ENCODE peak calls at places on chromosome 11, in four cellular contexts. One of them, this sample, is unnamed.

GRCh38 chr11:127114035-127114434 is 113.5 kb upstream of the KIRREL3 start:
- DNase-seq in AG04450: no peak
- DNase-seq in mucosa of descending colon: no peak
- DNase-seq in cardiac muscle cell: no peak
- DNase-seq in this sample: no peak

GRCh38 chr11:34308049-34308692 is 49.6 kb downstream of the ABTB2 start:
- DNase-seq in mucosa of descending colon: no peak
- DNase-seq in cardiac muscle cell: no peak
- DNase-seq in AG04450: no peak
- DNase-seq in this sample: no peak

GRCh38 chr11:61870429-61871039 is 20.8 kb downstream of the FADS3 start:
- DNase-seq in cardiac muscle cell: peak; percentile 50
- DNase-seq in AG04450: no peak
- DNase-seq in mucosa of descending colon: no peak
- DNase-seq in this sample: peak; percentile 57

GRCh38 chr11:121643530-121644512 is 191.1 kb upstream of the SORL1-AS1 start:
- DNase-seq in AG04450: no peak
- DNase-seq in mucosa of descending colon: no peak
- DNase-seq in cardiac muscle cell: no peak
- DNase-seq in this sample: no peak

GRCh38 chr11:41497974-41498373 is 38.5 kb upstream of the LRRC4C start:
- DNase-seq in cardiac muscle cell: peak; percentile 22
- DNase-seq in mucosa of descending colon: no peak
- DNase-seq in AG04450: no peak
- DNase-seq in this sample: no peak

GRCh38 chr11:88352139-88352538 is 14.6 kb upstream of the CTSC start:
- DNase-seq in mucosa of descending colon: no peak
- DNase-seq in cardiac muscle cell: peak; percentile 51
- DNase-seq in AG04450: no peak
- DNase-seq in this sample: peak; percentile 41

GRCh38 chr11:31060880-31061279 is 308.7 kb downstream of the DCDC1 start:
- DNase-seq in cardiac muscle cell: peak; percentile 9
- DNase-seq in mucosa of descending colon: no peak
- DNase-seq in AG04450: no peak
- DNase-seq in this sample: no peak

GRCh38 chr11:18332302-18332701 is 9.9 kb downstream of the GTF2H1 start:
- DNase-seq in AG04450: no peak
- DNase-seq in cardiac muscle cell: no peak
- DNase-seq in mucosa of descending colon: no peak
- DNase-seq in this sample: no peak

GRCh38 chr11:126522152-126522551 is 166.7 kb downstream of the ST3GAL4 start:
- DNase-seq in cardiac muscle cell: peak; percentile 1
- DNase-seq in AG04450: no peak
- DNase-seq in mucosa of descending colon: no peak
- DNase-seq in this sample: no peak

GRCh38 chr11:75668508-75669297 is at the start of gene MAP6:
- DNase-seq in cardiac muscle cell: no peak
- DNase-seq in AG04450: no peak
- DNase-seq in mucosa of descending colon: no peak
- DNase-seq in this sample: peak; percentile 12

GRCh38 chr11:9533053-9533452 is 40.4 kb upstream of the WEE1 start:
- DNase-seq in mucosa of descending colon: no peak
- DNase-seq in cardiac muscle cell: no peak
- DNase-seq in AG04450: no peak
- DNase-seq in this sample: no peak

GRCh38 chr11:61682093-61682732 is 2.0 kb downstream of the DAGLA start:
- DNase-seq in mucosa of descending colon: peak; percentile 77
- DNase-seq in cardiac muscle cell: no peak
- DNase-seq in AG04450: no peak
- DNase-seq in this sample: peak; percentile 63

GRCh38 chr11:6635082-6635932 is 16.1 kb upstream of the TPP1 start:
- DNase-seq in mucosa of descending colon: peak; percentile 69
- DNase-seq in AG04450: no peak
- DNase-seq in cardiac muscle cell: peak; percentile 70
- DNase-seq in this sample: peak; percentile 92

GRCh38 chr11:130088909-130089668 is 19.4 kb downstream of the APLP2 start:
- DNase-seq in AG04450: no peak
- DNase-seq in cardiac muscle cell: no peak
- DNase-seq in mucosa of descending colon: no peak
- DNase-seq in this sample: no peak

GRCh38 chr11:17145972-17146371 is 61.8 kb downstream of the PIK3C2A start:
- DNase-seq in cardiac muscle cell: no peak
- DNase-seq in mucosa of descending colon: no peak
- DNase-seq in AG04450: no peak
- DNase-seq in this sample: peak; percentile 8

GRCh38 chr11:127042445-127042844 is 41.9 kb upstream of the KIRREL3 start:
- DNase-seq in cardiac muscle cell: no peak
- DNase-seq in mucosa of descending colon: no peak
- DNase-seq in AG04450: peak; percentile 16
- DNase-seq in this sample: peak; percentile 33

GRCh38 chr11:108873938-108874337 is 209.1 kb downstream of the DDX10 start:
- DNase-seq in cardiac muscle cell: no peak
- DNase-seq in mucosa of descending colon: no peak
- DNase-seq in AG04450: no peak
- DNase-seq in this sample: no peak

GRCh38 chr11:22670803-22671202 is 4.4 kb downstream of the GAS2 start:
- DNase-seq in cardiac muscle cell: peak; percentile 14
- DNase-seq in mucosa of descending colon: no peak
- DNase-seq in AG04450: no peak
- DNase-seq in this sample: no peak

GRCh38 chr11:76246271-76246933 is 40.1 kb upstream of the WNT11 start:
- DNase-seq in cardiac muscle cell: no peak
- DNase-seq in AG04450: no peak
- DNase-seq in mucosa of descending colon: peak; percentile 31
- DNase-seq in this sample: no peak

GRCh38 chr11:88629496-88629895 is 292.0 kb upstream of the CTSC start:
- DNase-seq in AG04450: no peak
- DNase-seq in mucosa of descending colon: no peak
- DNase-seq in cardiac muscle cell: no peak
- DNase-seq in this sample: peak; percentile 33

GRCh38 chr11:820655-821512 is 2.2 kb downstream of the PNPLA2 start:
- DNase-seq in cardiac muscle cell: peak; percentile 60
- DNase-seq in mucosa of descending colon: peak; percentile 83
- DNase-seq in AG04450: no peak
- DNase-seq in this sample: peak; percentile 89

GRCh38 chr11:131504199-131504949 is 134.0 kb downstream of the NTM start:
- DNase-seq in cardiac muscle cell: peak; percentile 25
- DNase-seq in mucosa of descending colon: no peak
- DNase-seq in AG04450: no peak
- DNase-seq in this sample: no peak

GRCh38 chr11:132943325-132943736 is 589.0 kb downstream of the OPCML start:
- DNase-seq in mucosa of descending colon: no peak
- DNase-seq in AG04450: no peak
- DNase-seq in cardiac muscle cell: no peak
- DNase-seq in this sample: no peak

GRCh38 chr11:120344302-120345004 is 8.2 kb downstream of the ARHGEF12 start:
- DNase-seq in mucosa of descending colon: no peak
- DNase-seq in cardiac muscle cell: peak; percentile 42
- DNase-seq in AG04450: no peak
- DNase-seq in this sample: peak; percentile 56

GRCh38 chr11:83521647-83522596 is 235.8 kb upstream of the CCDC90B start:
- DNase-seq in cardiac muscle cell: peak; percentile 1
- DNase-seq in AG04450: no peak
- DNase-seq in mucosa of descending colon: no peak
- DNase-seq in this sample: peak; percentile 32

GRCh38 chr11:3221408-3222002 is 2.9 kb upstream of the MRGPRG start:
- DNase-seq in AG04450: no peak
- DNase-seq in mucosa of descending colon: no peak
- DNase-seq in cardiac muscle cell: no peak
- DNase-seq in this sample: peak; percentile 12

GRCh38 chr11:134861490-134862107 is 449.6 kb upstream of the B3GAT1 start:
- DNase-seq in AG04450: no peak
- DNase-seq in cardiac muscle cell: no peak
- DNase-seq in mucosa of descending colon: no peak
- DNase-seq in this sample: no peak

GRCh38 chr11:130485983-130486970 is 37.8 kb downstream of the ADAMTS15 start:
- DNase-seq in cardiac muscle cell: no peak
- DNase-seq in AG04450: no peak
- DNase-seq in mucosa of descending colon: no peak
- DNase-seq in this sample: no peak

GRCh38 chr11:74685905-74686304 is 45.3 kb downstream of the CHRDL2 start:
- DNase-seq in cardiac muscle cell: no peak
- DNase-seq in mucosa of descending colon: peak; percentile 35
- DNase-seq in AG04450: no peak
- DNase-seq in this sample: no peak

GRCh38 chr11:68145120-68145866 is 24.1 kb upstream of the CHKA start:
- DNase-seq in AG04450: no peak
- DNase-seq in cardiac muscle cell: no peak
- DNase-seq in mucosa of descending colon: peak; percentile 36
- DNase-seq in this sample: no peak

GRCh38 chr11:128463386-128463829 is 124.0 kb downstream of the ETS1 start:
- DNase-seq in mucosa of descending colon: no peak
- DNase-seq in cardiac muscle cell: peak; percentile 94
- DNase-seq in AG04450: no peak
- DNase-seq in this sample: peak; percentile 67

GRCh38 chr11:15977116-15977515 is 379.2 kb downstream of the SOX6 start:
- DNase-seq in cardiac muscle cell: no peak
- DNase-seq in AG04450: no peak
- DNase-seq in mucosa of descending colon: no peak
- DNase-seq in this sample: no peak

GRCh38 chr11:1860108-1860507 is 7.2 kb downstream of the LSP1 start:
- DNase-seq in mucosa of descending colon: no peak
- DNase-seq in AG04450: no peak
- DNase-seq in cardiac muscle cell: no peak
- DNase-seq in this sample: no peak

GRCh38 chr11:123063396-123064267 is 1.7 kb upstream of the HSPA8 start:
- DNase-seq in cardiac muscle cell: peak; percentile 74
- DNase-seq in AG04450: no peak
- DNase-seq in mucosa of descending colon: no peak
- DNase-seq in this sample: peak; percentile 75

GRCh38 chr11:58530236-58530635 is 22.3 kb upstream of the OR5B21 start:
- DNase-seq in mucosa of descending colon: no peak
- DNase-seq in cardiac muscle cell: no peak
- DNase-seq in AG04450: no peak
- DNase-seq in this sample: no peak

GRCh38 chr11:58525037-58525614 is 17.2 kb upstream of the OR5B21 start:
- DNase-seq in cardiac muscle cell: peak; percentile 31
- DNase-seq in mucosa of descending colon: no peak
- DNase-seq in AG04450: no peak
- DNase-seq in this sample: no peak

GRCh38 chr11:58527429-58527828 is 19.5 kb upstream of the OR5B21 start:
- DNase-seq in AG04450: no peak
- DNase-seq in cardiac muscle cell: no peak
- DNase-seq in mucosa of descending colon: no peak
- DNase-seq in this sample: no peak

DNA sequence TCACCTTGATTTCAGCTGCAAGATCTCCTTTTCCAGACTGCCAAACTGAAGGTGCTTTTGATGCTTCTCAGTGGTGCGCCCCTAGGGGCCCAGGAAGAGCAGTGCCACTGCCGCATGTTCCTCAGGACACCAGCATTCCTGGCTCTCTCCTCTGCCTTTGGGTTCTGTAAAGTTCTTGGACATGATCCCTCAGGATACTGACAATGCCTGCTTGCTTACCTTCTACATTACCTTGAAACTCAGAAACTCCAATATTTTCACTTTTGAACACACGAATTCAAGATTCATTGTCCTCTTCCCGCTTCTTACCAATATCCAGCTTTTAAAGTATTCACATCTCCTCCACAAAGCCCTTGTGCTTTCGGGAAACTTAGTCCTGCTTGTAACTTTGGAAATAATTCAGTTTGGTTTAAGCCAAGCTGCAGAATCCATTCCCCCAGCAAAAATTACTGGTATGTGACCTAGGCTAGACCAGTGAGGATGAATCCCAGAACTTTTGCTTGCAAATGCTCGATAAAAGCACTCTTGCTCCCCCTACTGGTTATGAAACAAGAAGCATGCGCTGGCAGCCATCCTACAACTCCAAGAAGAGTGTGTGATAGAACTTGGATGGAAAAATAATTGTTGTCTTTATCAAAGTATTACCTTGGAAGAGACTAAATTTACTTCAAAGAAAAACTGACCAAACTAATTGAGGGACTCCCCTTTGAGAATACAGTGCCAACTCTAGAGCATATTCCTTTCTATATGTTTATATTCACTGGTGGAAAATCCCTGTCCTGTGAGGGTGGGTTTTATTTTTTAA is 16.5 kb upstream of the OR5B21 start:
- DNase-seq in cardiac muscle cell: peak; percentile 92
- DNase-seq in mucosa of descending colon: no peak
- DNase-seq in AG04450: peak; percentile 80
- DNase-seq in this sample: peak; percentile 60
- H3K4me3 ChIP-seq in cardiac muscle cell: no peak overlapping the region
- H3K4me3 ChIP-seq in mucosa of descending colon: no peak overlapping the region
- H3K4me3 ChIP-seq in AG04450: no peak overlapping the region
- H3K4me3 ChIP-seq in this sample: peak overlapping the region; percentile 5

GRCh38 chr11:25794804-25795203 is 537.1 kb upstream of the ANO3 start:
- DNase-seq in cardiac muscle cell: no peak
- DNase-seq in AG04450: no peak
- DNase-seq in mucosa of descending colon: no peak
- DNase-seq in this sample: no peak

DNA sequence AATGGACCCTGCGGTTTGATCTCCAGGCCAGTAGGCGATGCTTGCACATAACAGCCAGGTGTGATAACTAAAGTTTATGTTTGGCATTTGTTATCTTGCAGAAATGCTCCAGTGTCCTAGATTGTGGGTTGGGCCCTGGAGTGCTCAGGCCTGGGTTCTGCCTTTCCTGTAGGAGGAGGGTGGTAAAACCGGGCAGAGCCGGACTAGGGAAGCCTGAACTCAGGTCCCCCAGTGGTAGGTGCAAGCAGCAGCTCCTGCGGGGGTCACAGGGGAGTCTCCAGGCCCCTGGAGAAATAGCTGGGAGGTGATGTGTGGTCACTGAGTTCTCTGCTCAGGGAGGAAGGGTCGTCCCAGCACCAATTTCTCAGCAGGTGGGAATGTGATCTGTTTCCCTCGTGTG is 538.3 kb upstream of the ANO3 start:
- DNase-seq in AG04450: no peak
- DNase-seq in cardiac muscle cell: no peak
- DNase-seq in mucosa of descending colon: no peak
- DNase-seq in this sample: no peak
- TF ChIP-seq CTCF in AG04450: no peak
- TF ChIP-seq CTCF in cardiac muscle cell: no peak
- TF ChIP-seq CTCF in mucosa of descending colon: no peak
- TF ChIP-seq CTCF in this sample: no peak

GRCh38 chr11:44766972-44767278 is 40.2 kb downstream of the TSPAN18 start:
- DNase-seq in AG04450: no peak
- DNase-seq in mucosa of descending colon: no peak
- DNase-seq in cardiac muscle cell: peak; percentile 68
- DNase-seq in this sample: no peak
- H3K4me3 ChIP-seq in AG04450: no peak overlapping the region
- H3K4me3 ChIP-seq in mucosa of descending colon: no peak overlapping the region
- H3K4me3 ChIP-seq in cardiac muscle cell: no peak overlapping the region
- H3K4me3 ChIP-seq in this sample: no peak overlapping the region

GRCh38 chr11:65392899-65393298 is 6.5 kb downstream of the FRMD8 start:
- DNase-seq in mucosa of descending colon: no peak
- DNase-seq in cardiac muscle cell: no peak
- DNase-seq in AG04450: no peak
- DNase-seq in this sample: no peak

GRCh38 chr11:65394125-65394536 is 7.7 kb downstream of the FRMD8 start:
- DNase-seq in AG04450: no peak
- DNase-seq in mucosa of descending colon: peak; percentile 54
- DNase-seq in cardiac muscle cell: no peak
- DNase-seq in this sample: no peak

GRCh38 chr11:65391007-65391406 is 4.6 kb downstream of the FRMD8 start:
- DNase-seq in cardiac muscle cell: peak; percentile 46
- DNase-seq in mucosa of descending colon: peak; percentile 36
- DNase-seq in AG04450: no peak
- DNase-seq in this sample: peak; percentile 33

GRCh38 chr11:65393513-65394079 is 7.2 kb downstream of the FRMD8 start:
- DNase-seq in AG04450: no peak
- DNase-seq in cardiac muscle cell: no peak
- DNase-seq in mucosa of descending colon: peak; percentile 44
- DNase-seq in this sample: no peak

GRCh38 chr11:65392186-65392829 is 5.9 kb downstream of the FRMD8 start:
- DNase-seq in cardiac muscle cell: no peak
- DNase-seq in mucosa of descending colon: peak; percentile 38
- DNase-seq in AG04450: no peak
- DNase-seq in this sample: no peak
- TF ChIP-seq CTCF in cardiac muscle cell: no peak
- TF ChIP-seq CTCF in mucosa of descending colon: no peak
- TF ChIP-seq CTCF in AG04450: no peak
- TF ChIP-seq CTCF in this sample: no peak

This sample was measured in foreskin fibroblast.